ENCODE peak calls at places on chromosomes 11 and 22, in ten cellular contexts. B is gastrocnemius medialis, K is psoas muscle, E is breast epithelium, Z is HCT116, L is PC-9, N is A673, S is mammary epithelial cell, A is heart left ventricle, W is ascending aorta. G is an unnamed sample. For H3K4me1, the result is how much of the 10 kb centered on the place peaks cover.

GRCh38 chr22:29992341-29993275 is 87.7 kb upstream of the HORMAD2 start:
- DNase-seq in B (no peak), K (no peak), E (no peak), Z (no peak), L (no peak), N (no peak), S (peak), A (no peak), W (no peak), G (no peak)

GRCh38 chr22:37303821-37304274 is 21.5 kb downstream of the CYTH4 start:
- DNase-seq in B (no peak), K (no peak), E (no peak), Z (peak), L (no peak), N (no peak), S (peak), A (peak), W (peak), G (no peak)

GRCh38 chr11:130103296-130103814 is 33.7 kb downstream of the APLP2 start:
- DNase-seq in B (no peak), K (no peak), E (no peak), Z (no peak), L (no peak), N (peak), S (peak), A (no peak), W (no peak), G (no peak)

GRCh38 chr11:35567737-35568465 is 42.5 kb upstream of the PAMR1 start:
- DNase-seq in B (no peak), K (no peak), E (no peak), Z (no peak), L (peak), N (no peak), S (peak), A (no peak), W (no peak), G (no peak)

GRCh38 chr22:41290262-41291221 is 4.6 kb upstream of the RANGAP1 start:
- DNase-seq in B (no peak), K (no peak), E (no peak), Z (no peak), L (peak), N (peak), S (peak), A (no peak), W (no peak), G (no peak)

GRCh38 chr11:68343761-68344256 is 31.4 kb downstream of the LRP5 start:
- DNase-seq in B (no peak), K (no peak), E (no peak), Z (no peak), L (peak), N (no peak), S (no peak), A (no peak), W (no peak), G (no peak)

GRCh38 chr11:102116453-102117205 is 6.4 kb downstream of the YAP1 start:
- DNase-seq in B (no peak), K (no peak), E (no peak), Z (no peak), L (no peak), N (no peak), S (no peak), A (no peak), W (no peak), G (no peak)

GRCh38 chr11:75896843-75897419 is 81.9 kb downstream of the UVRAG start:
- DNase-seq in B (no peak), K (no peak), E (no peak), Z (peak), L (no peak), N (peak), S (peak), A (no peak), W (no peak), G (no peak)

GRCh38 chr11:2515401-2516275 is 70.8 kb downstream of the KCNQ1 start:
- DNase-seq in B (peak), K (peak), E (peak), Z (no peak), L (no peak), N (no peak), S (no peak), A (peak), W (no peak), G (peak)

GRCh38 chr22:35337932-35338331 is 38.2 kb downstream of the TOM1 start:
- DNase-seq in B (no peak), K (no peak), E (no peak), Z (no peak), L (no peak), N (no peak), S (no peak), A (no peak), W (no peak), G (no peak)

GRCh38 chr22:33049125-33049729 is 9.0 kb downstream of the SYN3 start:
- DNase-seq in B (peak), K (peak), E (peak), Z (peak), L (peak), N (peak), S (peak), A (peak), W (no peak), G (peak)

GRCh38 chr11:71201936-71202597 is 50.3 kb downstream of the SHANK2 start:
- DNase-seq in B (no peak), K (peak), E (no peak), Z (no peak), L (no peak), N (no peak), S (no peak), A (no peak), W (no peak), G (no peak)

GRCh38 chr11:99268895-99269294 is 248.1 kb downstream of the CNTN5 start:
- DNase-seq in B (no peak), K (no peak), E (no peak), Z (no peak), L (no peak), N (peak), S (no peak), A (no peak), W (no peak), G (no peak)

GRCh38 chr22:44710474-44711235 is 8.7 kb downstream of the PRR5 start:
- DNase-seq in B (no peak), K (no peak), E (no peak), Z (no peak), L (peak), N (no peak), S (no peak), A (no peak), W (no peak), G (no peak)

GRCh38 chr11:112871909-112872511 is 89.2 kb upstream of the NCAM1 start:
- DNase-seq in B (no peak), K (no peak), E (no peak), Z (no peak), L (no peak), N (peak), S (no peak), A (no peak), W (no peak), G (no peak)

GRCh38 chr11:94602430-94603372 is 35.5 kb downstream of the PIWIL4 start:
- DNase-seq in B (peak), K (peak), E (no peak), Z (no peak), L (peak), N (peak), S (peak), A (peak), W (no peak), G (peak)

GRCh38 chr22:32534252-32535215 is 59.9 kb downstream of the FBXO7 start:
- DNase-seq in B (no peak), K (peak), E (no peak), Z (no peak), L (no peak), N (no peak), S (no peak), A (peak), W (no peak), G (peak)

GRCh38 chr22:44383652-44384562 is 71.2 kb upstream of the SHISAL1 start:
- DNase-seq in B (no peak), K (peak), E (no peak), Z (no peak), L (no peak), N (no peak), S (no peak), A (peak), W (no peak), G (peak)

GRCh38 chr11:128786507-128786906 is 80.6 kb downstream of the KCNJ1 start:
- DNase-seq in B (no peak), K (no peak), E (no peak), Z (no peak), L (no peak), N (no peak), S (no peak), A (no peak), W (no peak), G (no peak)

GRCh38 chr11:113593698-113594308 is 112.3 kb downstream of the TMPRSS5 start:
- DNase-seq in B (no peak), K (no peak), E (no peak), Z (no peak), L (no peak), N (no peak), S (no peak), A (no peak), W (no peak), G (no peak)

GRCh38 chr22:20191000-20191515 is 40.2 kb upstream of the CCDC188 start:
- DNase-seq in B (no peak), K (no peak), E (no peak), Z (no peak), L (no peak), N (no peak), S (no peak), A (no peak), W (no peak), G (no peak)

GRCh38 chr11:9923280-9923679 is 259.4 kb downstream of the SWAP70 start:
- DNase-seq in B (no peak), K (no peak), E (no peak), Z (no peak), L (no peak), N (no peak), S (no peak), A (no peak), W (no peak), G (no peak)

GRCh38 chr11:97814325-97814959 is 1206.3 kb upstream of the CNTN5 start:
- DNase-seq in B (no peak), K (no peak), E (no peak), Z (no peak), L (no peak), N (no peak), S (no peak), A (no peak), W (no peak), G (no peak)

GRCh38 chr22:39960791-39961746 is 872 bp downstream of the TMA7B start:
- DNase-seq in B (no peak), K (no peak), E (no peak), Z (no peak), L (no peak), N (no peak), S (peak), A (no peak), W (peak), G (no peak)

GRCh38 chr11:119112314-119113020 is 5.3 kb downstream of the C2CD2L start:
- DNase-seq in B (no peak), K (no peak), E (no peak), Z (no peak), L (no peak), N (no peak), S (no peak), A (no peak), W (no peak), G (no peak)

GRCh38 chr11:1888811-1889526 is 2.7 kb downstream of the PRR33 start:
- DNase-seq in B (no peak), K (no peak), E (no peak), Z (no peak), L (no peak), N (no peak), S (no peak), A (peak), W (no peak), G (no peak)

GRCh38 chr11:43135966-43136534 is 175.7 kb upstream of the API5 start:
- DNase-seq in B (no peak), K (no peak), E (no peak), Z (no peak), L (no peak), N (no peak), S (no peak), A (no peak), W (no peak), G (no peak)

GRCh38 chr11:62544521-62545436 is 1.8 kb downstream of the AHNAK start:
- DNase-seq in B (no peak), K (no peak), E (no peak), Z (no peak), L (peak), N (peak), S (no peak), A (peak), W (no peak), G (peak)

DNA sequence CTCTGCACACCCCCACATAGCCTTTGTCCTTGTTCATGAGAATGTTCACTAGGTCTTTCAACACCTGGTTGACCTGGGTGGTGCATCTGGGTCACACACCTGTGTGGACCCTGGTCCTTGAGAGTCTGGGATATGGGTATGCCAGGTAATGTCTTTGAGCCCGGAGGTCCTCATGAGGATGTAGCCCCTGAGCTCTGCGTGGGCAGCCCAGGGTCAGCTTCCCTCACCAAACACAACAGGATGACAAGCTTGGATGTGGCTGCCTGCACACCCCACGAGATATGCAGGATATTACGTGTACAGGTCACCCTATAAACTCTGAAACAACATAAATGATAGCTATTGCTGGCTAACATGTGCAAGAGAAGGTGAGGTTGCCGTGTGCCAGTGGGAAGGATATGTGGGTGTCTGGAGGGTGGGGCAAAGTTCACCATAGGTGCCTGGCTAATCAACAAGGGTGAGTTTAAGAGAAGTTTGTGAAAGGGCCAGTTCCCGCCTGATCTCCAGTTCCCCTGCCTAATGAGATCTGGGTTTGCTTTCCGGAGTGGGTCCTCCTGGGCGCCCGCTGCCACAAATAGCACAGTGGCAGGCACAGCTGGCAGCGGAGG is 1.3 kb upstream of the PPARA start:
- DNase-seq in B (no peak), K (no peak), E (peak), Z (no peak), L (no peak), N (no peak), S (no peak), A (no peak), W (no peak), G (no peak)
- H3K4me3 ChIP-seq in B (peak), K (peak), E (peak), Z (no peak), L (peak), N (no peak), S (no peak), A (peak), W (peak), G (no peak)

GRCh38 chr11:116376054-116376453 is 396.7 kb downstream of the BUD13 start:
- DNase-seq in B (no peak), K (no peak), E (no peak), Z (no peak), L (no peak), N (no peak), S (no peak), A (no peak), W (no peak), G (no peak)

GRCh38 chr11:116376547-116376946 is 396.2 kb downstream of the BUD13 start:
- DNase-seq in B (no peak), K (no peak), E (no peak), Z (no peak), L (no peak), N (no peak), S (no peak), A (no peak), W (no peak), G (no peak)

GRCh38 chr11:116373545-116373944 is 399.2 kb downstream of the BUD13 start:
- DNase-seq in B (no peak), K (no peak), E (no peak), Z (no peak), L (no peak), N (no peak), S (no peak), A (no peak), W (no peak), G (no peak)

GRCh38 chr11:116374085-116374484 is 398.7 kb downstream of the BUD13 start:
- DNase-seq in B (no peak), K (no peak), E (no peak), Z (no peak), L (no peak), N (no peak), S (no peak), A (no peak), W (no peak), G (no peak)

GRCh38 chr11:116375221-116375620 is 397.6 kb downstream of the BUD13 start:
- DNase-seq in B (no peak), K (no peak), E (no peak), Z (no peak), L (no peak), N (no peak), S (no peak), A (no peak), W (no peak), G (no peak)
- TF ChIP-seq CTCF in B (no peak), K (no peak), E (no peak), Z (no peak), L (no peak), N (no peak), S (peak), A (no peak), W (no peak), G (no peak)

GRCh38 chr11:13333456-13333957 is 55.9 kb downstream of the BMAL1 start:
- DNase-seq in B (no peak), K (no peak), E (no peak), Z (peak), L (no peak), N (no peak), S (peak), A (no peak), W (no peak), G (no peak)

GRCh38 chr11:13337986-13338436 is 60.4 kb downstream of the BMAL1 start:
- DNase-seq in B (no peak), K (no peak), E (no peak), Z (no peak), L (no peak), N (peak), S (no peak), A (no peak), W (no peak), G (no peak)

GRCh38 chr11:13334068-13334785 is 56.6 kb downstream of the BMAL1 start:
- DNase-seq in B (no peak), K (no peak), E (no peak), Z (no peak), L (no peak), N (no peak), S (peak), A (no peak), W (no peak), G (no peak)

GRCh38 chr11:13336246-13336873 is 58.8 kb downstream of the BMAL1 start:
- DNase-seq in B (peak), K (peak), E (no peak), Z (no peak), L (no peak), N (no peak), S (peak), A (no peak), W (no peak), G (no peak)

DNA sequence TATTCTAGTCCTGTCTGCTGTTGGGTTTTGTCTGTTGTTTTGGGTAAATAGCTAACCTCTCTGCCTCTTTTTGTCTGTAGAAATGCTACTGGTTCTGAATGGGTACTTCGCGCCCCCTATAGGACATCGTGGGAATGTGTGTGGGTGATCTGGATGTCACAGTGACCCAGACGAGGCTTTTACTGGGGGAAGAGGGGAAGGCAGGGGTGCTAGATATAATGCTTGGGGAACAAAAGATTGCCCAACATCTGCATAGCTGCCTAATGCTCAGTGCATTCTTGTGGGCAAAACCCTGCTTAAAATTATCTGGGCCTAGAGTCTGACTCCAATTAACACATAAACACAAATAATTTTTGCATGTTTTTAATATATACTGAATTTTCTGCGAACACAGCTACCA is 57.7 kb downstream of the BMAL1 start:
- DNase-seq in B (peak), K (peak), E (no peak), Z (no peak), L (no peak), N (peak), S (peak), A (peak), W (no peak), G (peak)
- H3K4me1 ChIP-seq in B (half or more), K (half or more), E (under half), Z (half or more), L (half or more), N (under half), S (half or more), A (under half), W (under half), G (under half)

GRCh38 chr11:92212530-92212929 is 12.1 kb upstream of the FAT3 start:
- DNase-seq in B (no peak), K (no peak), E (no peak), Z (no peak), L (no peak), N (no peak), S (no peak), A (no peak), W (no peak), G (no peak)
- H3K4me3 ChIP-seq in B (no peak), K (no peak), E (no peak), Z (no peak), L (no peak), N (no peak), S (no peak), A (no peak), W (no peak), G (no peak)

GRCh38 chr11:77191823-77192495 is 63.9 kb downstream of the MYO7A start:
- DNase-seq in B (no peak), K (no peak), E (peak), Z (peak), L (peak), N (peak), S (peak), A (no peak), W (no peak), G (no peak)
- TF ChIP-seq CTCF in B (no peak), K (no peak), E (peak), Z (peak), L (peak), N (peak), S (peak), A (peak), W (peak), G (peak)

DNA sequence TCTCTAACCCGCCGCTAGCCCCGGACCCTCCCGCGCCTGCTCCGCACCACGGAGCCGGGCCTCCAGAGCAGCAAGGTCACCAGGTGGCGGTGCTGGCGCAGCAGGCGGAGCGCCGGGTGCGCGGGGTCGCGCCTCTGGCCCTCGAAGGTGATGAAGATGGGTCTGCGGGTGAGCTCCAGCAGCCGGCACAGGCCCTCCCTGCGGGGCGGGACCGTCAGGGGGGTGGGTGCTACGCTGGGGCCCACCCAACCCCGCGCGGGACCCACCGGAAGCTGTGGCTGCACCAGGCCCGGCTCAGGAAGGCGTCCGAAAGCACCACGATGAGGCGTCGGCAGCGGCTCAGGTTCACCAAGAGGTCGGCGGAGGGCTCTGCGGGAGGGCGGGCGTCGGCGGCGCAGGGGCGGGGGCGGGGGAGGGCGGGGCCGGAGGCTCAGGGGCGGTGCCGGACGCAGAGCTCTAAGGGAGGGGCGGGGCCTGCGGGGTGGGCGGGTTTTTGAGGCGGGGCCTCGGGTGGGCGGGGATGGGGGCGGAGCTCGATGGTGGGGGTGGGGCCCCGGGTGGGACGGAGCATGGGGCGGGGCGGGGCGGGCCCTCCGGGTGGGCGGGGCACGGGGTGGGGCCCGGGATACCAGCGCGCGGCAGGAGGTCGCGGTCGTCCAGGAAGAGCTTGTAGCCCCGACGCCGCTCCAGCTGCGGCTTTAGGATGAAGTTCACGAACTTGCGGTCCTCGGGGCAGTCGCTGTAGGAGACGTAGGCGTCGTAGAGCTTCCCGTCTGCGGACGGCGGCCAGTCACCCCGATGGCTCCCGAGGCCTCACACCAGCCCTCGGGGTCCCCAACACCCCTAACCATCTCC is 7.8 kb downstream of the SIGIRR start:
- DNase-seq in B (peak), K (peak), E (no peak), Z (peak), L (peak), N (peak), S (peak), A (peak), W (peak), G (peak)
- H3K4me1 ChIP-seq in B (under half), K (under half), E (under half), Z (under half), L (under half), N (under half), S (under half), A (under half), W (under half), G (under half)

DNA sequence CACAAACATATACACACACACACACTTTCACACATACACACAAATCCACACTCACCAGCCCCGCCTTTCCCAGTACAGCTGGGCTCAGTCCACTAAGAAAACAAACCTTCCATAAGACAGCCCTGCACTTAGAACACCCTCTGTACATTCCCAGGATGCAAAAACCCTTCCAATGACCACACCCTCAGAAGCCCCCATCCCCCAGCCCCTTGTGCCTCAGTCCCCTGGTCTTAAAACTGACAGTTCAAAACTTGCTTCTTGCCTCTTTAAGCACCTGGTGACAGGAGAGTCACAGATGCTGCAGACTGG is 23.0 kb downstream of the APLNR start:
- DNase-seq in B (no peak), K (no peak), E (no peak), Z (no peak), L (no peak), N (no peak), S (no peak), A (no peak), W (no peak), G (no peak)
- H3K4me3 ChIP-seq in B (no peak), K (no peak), E (no peak), Z (no peak), L (no peak), N (no peak), S (no peak), A (no peak), W (no peak), G (no peak)